ENCODE peak calls at places on chromosome X, in five cellular contexts. F, E, M, O and Y are unnamed samples.

GRCh38 chrX:78659955-78660354 is 827 bp upstream of the RTL3 start:
- DNase-seq in F (no peak), E (no peak), M (no peak), O (no peak), Y (no peak)

GRCh38 chrX:28135378-28136047 is 154.3 kb upstream of the DCAF8L1 start:
- DNase-seq in F (no peak), E (no peak), M (no peak), O (no peak), Y (no peak)

GRCh38 chrX:68693481-68694410 is 46.3 kb downstream of the STARD8 start:
- DNase-seq in F (no peak), E (peak), M (peak), O (peak), Y (no peak)

GRCh38 chrX:108186811-108187210 is 95.2 kb downstream of the ATG4A start:
- DNase-seq in F (peak), E (no peak), M (no peak), O (no peak), Y (no peak)

GRCh38 chrX:103378990-103379389 is 2.7 kb downstream of the BEX3 start:
- DNase-seq in F (no peak), E (no peak), M (no peak), O (no peak), Y (no peak)

GRCh38 chrX:64908121-64908520 is 68.1 kb downstream of the ZC4H2 start:
- DNase-seq in F (no peak), E (no peak), M (no peak), O (no peak), Y (no peak)

GRCh38 chrX:119686087-119686639 is 6.8 kb downstream of the SEPTIN6 start:
- DNase-seq in F (no peak), E (no peak), M (no peak), O (no peak), Y (no peak)

GRCh38 chrX:77785400-77785745 is 643 bp downstream of the ATRX start:
- DNase-seq in F (no peak), E (no peak), M (no peak), O (no peak), Y (no peak)

GRCh38 chrX:148501121-148502066 is 977 bp downstream of the AFF2 start:
- DNase-seq in F (no peak), E (no peak), M (no peak), O (no peak), Y (no peak)

GRCh38 chrX:107710617-107711391 is 64.8 kb downstream of the TSC22D3 start:
- DNase-seq in F (peak), E (no peak), M (peak), O (peak), Y (peak)

GRCh38 chrX:131271274-131271673 is 17.8 kb downstream of the IGSF1 start:
- DNase-seq in F (no peak), E (no peak), M (no peak), O (no peak), Y (no peak)

GRCh38 chrX:51893931-51894696 is 691 bp downstream of the MAGED1 start:
- DNase-seq in F (no peak), E (peak), M (no peak), O (no peak), Y (no peak)

GRCh38 chrX:131830400-131831184 is 192.5 kb upstream of the STK26 start:
- DNase-seq in F (peak), E (no peak), M (peak), O (no peak), Y (peak)

GRCh38 chrX:77118686-77119085 is 328.5 kb upstream of the FGF16 start:
- DNase-seq in F (no peak), E (no peak), M (no peak), O (no peak), Y (no peak)

GRCh38 chrX:103780701-103781402 is 4.2 kb downstream of the PLP1 start:
- DNase-seq in F (no peak), E (no peak), M (no peak), O (no peak), Y (no peak)

GRCh38 chrX:72079607-72080006 is 52.1 kb downstream of the RTL5 start:
- DNase-seq in F (no peak), E (no peak), M (no peak), O (no peak), Y (no peak)

GRCh38 chrX:43661521-43662240 is 5.6 kb downstream of the MAOA start:
- DNase-seq in F (no peak), E (no peak), M (no peak), O (no peak), Y (no peak)

GRCh38 chrX:97309717-97310116 is 426.0 kb downstream of the RPA4 start:
- DNase-seq in F (no peak), E (no peak), M (no peak), O (no peak), Y (no peak)

GRCh38 chrX:98203800-98204199 is 1320.1 kb downstream of the RPA4 start:
- DNase-seq in F (no peak), E (no peak), M (no peak), O (no peak), Y (no peak)

GRCh38 chrX:153981771-153982533 is 9.4 kb downstream of the TMEM187 start:
- DNase-seq in F (no peak), E (no peak), M (no peak), O (no peak), Y (peak)

GRCh38 chrX:109926743-109927662 is 75.9 kb upstream of the TMEM164 start:
- DNase-seq in F (no peak), E (no peak), M (no peak), O (no peak), Y (no peak)

GRCh38 chrX:119791437-119792231 is at the start of gene RPL39:
- DNase-seq in F (peak), E (peak), M (peak), O (peak), Y (peak)

GRCh38 chrX:136028383-136028984 is 43.2 kb downstream of the SLC9A6 start:
- DNase-seq in F (no peak), E (no peak), M (no peak), O (no peak), Y (peak)

GRCh38 chrX:38717871-38718270 is 83.4 kb upstream of the MID1IP1 start:
- DNase-seq in F (no peak), E (no peak), M (no peak), O (no peak), Y (no peak)

GRCh38 chrX:8738588-8739189 is 6.8 kb upstream of the ANOS1 start:
- DNase-seq in F (no peak), E (no peak), M (no peak), O (no peak), Y (peak)

GRCh38 chrX:18390941-18391538 is 34.4 kb upstream of the CDKL5 start:
- DNase-seq in F (peak), E (peak), M (peak), O (peak), Y (peak)

GRCh38 chrX:46325312-46325877 is 219.8 kb downstream of the ZNF674 start:
- DNase-seq in F (no peak), E (no peak), M (no peak), O (no peak), Y (no peak)

GRCh38 chrX:19647731-19648588 is 132.7 kb upstream of the MAP3K15 start:
- DNase-seq in F (no peak), E (no peak), M (no peak), O (no peak), Y (no peak)

GRCh38 chrX:40021647-40022046 is 76.1 kb downstream of the BCOR start:
- DNase-seq in F (no peak), E (no peak), M (no peak), O (no peak), Y (no peak)

GRCh38 chrX:37906357-37906756 is 59.0 kb upstream of the DYNLT3 start:
- DNase-seq in F (no peak), E (no peak), M (no peak), O (no peak), Y (no peak)

GRCh38 chrX:71198066-71198465 is 25.0 kb upstream of the GJB1 start:
- DNase-seq in F (no peak), E (no peak), M (no peak), O (no peak), Y (no peak)

GRCh38 chrX:150546711-150547153 is 21.7 kb upstream of the MTM1 start:
- DNase-seq in F (no peak), E (peak), M (no peak), O (no peak), Y (no peak)

GRCh38 chrX:47316276-47317025 is 53.9 kb upstream of the ZNF157 start:
- DNase-seq in F (no peak), E (no peak), M (no peak), O (no peak), Y (no peak)

GRCh38 chrX:40156472-40157227 is 58.9 kb upstream of the BCOR start:
- DNase-seq in F (no peak), E (no peak), M (no peak), O (no peak), Y (no peak)

GRCh38 chrX:68894513-68895338 is 65.9 kb downstream of the EFNB1 start:
- DNase-seq in F (no peak), E (no peak), M (peak), O (no peak), Y (no peak)

GRCh38 chrX:115952417-115953092 is 218.0 kb upstream of the AGTR2 start:
- DNase-seq in F (no peak), E (no peak), M (no peak), O (no peak), Y (no peak)